ENCODE peak calls at places on chromosomes 13 and 19, in nine cellular contexts. Y is Peyer's patch, Z is uterus, C is suprapubic skin, S is transverse colon, W is testis, N is heart left ventricle, R is HepG2, O is tibial nerve. I is an unnamed sample. For H3K4me1, the result is how much of the 10 kb centered on the place peaks cover.

GRCh38 chr19:22088541-22089144 is 36.4 kb downstream of the ZNF257 start:
- DNase-seq in Y (no peak), Z (no peak), C (no peak), S (no peak), W (no peak), N (no peak), R (no peak), O (no peak), I (no peak)

GRCh38 chr19:19514215-19514633 is 1.1 kb downstream of the TSSK6 start:
- DNase-seq in Y (no peak), Z (no peak), C (no peak), S (peak), W (peak), N (peak), R (no peak), O (no peak), I (peak)

GRCh38 chr13:101763191-101763590 is 310.7 kb downstream of the ITGBL1 start:
- DNase-seq in Y (no peak), Z (no peak), C (no peak), S (no peak), W (no peak), N (no peak), R (no peak), O (no peak), I (no peak)

GRCh38 chr19:54587026-54587425 is 6.4 kb upstream of the LILRA1 start:
- DNase-seq in Y (no peak), Z (no peak), C (no peak), S (no peak), W (no peak), N (no peak), R (no peak), O (no peak), I (no peak)

GRCh38 chr19:53015730-53016129 is 2.0 kb downstream of the ERVV-1 start:
- DNase-seq in Y (no peak), Z (no peak), C (peak), S (no peak), W (no peak), N (no peak), R (no peak), O (no peak), I (no peak)

GRCh38 chr13:48595330-48596127 is 58.2 kb upstream of the CYSLTR2 start:
- DNase-seq in Y (no peak), Z (peak), C (no peak), S (peak), W (peak), N (peak), R (peak), O (no peak), I (peak)

GRCh38 chr19:4567584-4568071 is 8.1 kb upstream of the SEMA6B start:
- DNase-seq in Y (peak), Z (no peak), C (no peak), S (peak), W (peak), N (peak), R (peak), O (peak), I (peak)

GRCh38 chr19:18379803-18380747 is 5.9 kb upstream of the GDF15 start:
- DNase-seq in Y (peak), Z (peak), C (peak), S (peak), W (peak), N (peak), R (peak), O (peak), I (peak)

GRCh38 chr19:49746206-49746958 is 16.7 kb downstream of the TSKS start:
- DNase-seq in Y (no peak), Z (peak), C (peak), S (peak), W (peak), N (peak), R (peak), O (no peak), I (no peak)

GRCh38 chr13:34246511-34246910 is 428.6 kb downstream of the RFC3 start:
- DNase-seq in Y (no peak), Z (no peak), C (no peak), S (no peak), W (no peak), N (no peak), R (no peak), O (no peak), I (no peak)

GRCh38 chr19:11551603-11552235 is 7.3 kb downstream of the ELOF1 start:
- DNase-seq in Y (no peak), Z (peak), C (no peak), S (peak), W (no peak), N (no peak), R (no peak), O (no peak), I (no peak)

GRCh38 chr13:84352946-84353345 is 470.7 kb upstream of the SLITRK1 start:
- DNase-seq in Y (no peak), Z (no peak), C (no peak), S (no peak), W (no peak), N (no peak), R (no peak), O (no peak), I (no peak)

GRCh38 chr19:39557791-39558622 is 18.0 kb upstream of the EID2 start:
- DNase-seq in Y (peak), Z (no peak), C (no peak), S (no peak), W (no peak), N (no peak), R (peak), O (no peak), I (no peak)

GRCh38 chr13:98565726-98566577 is 11.0 kb downstream of the STK24 start:
- DNase-seq in Y (no peak), Z (no peak), C (no peak), S (peak), W (no peak), N (peak), R (no peak), O (no peak), I (peak)

GRCh38 chr19:57870225-57870624 is 18.6 kb downstream of the ZNF814 start:
- DNase-seq in Y (no peak), Z (no peak), C (no peak), S (no peak), W (no peak), N (no peak), R (no peak), O (no peak), I (no peak)

GRCh38 chr19:33125929-33126388 is 6.0 kb upstream of the WDR88 start:
- DNase-seq in Y (peak), Z (peak), C (no peak), S (peak), W (peak), N (peak), R (peak), O (no peak), I (peak)

GRCh38 chr13:63517376-63517775 is 2101.7 kb upstream of the PCDH20 start:
- DNase-seq in Y (no peak), Z (no peak), C (no peak), S (no peak), W (no peak), N (no peak), R (no peak), O (no peak), I (no peak)

GRCh38 chr13:39952244-39953233 is 297.1 kb downstream of the COG6 start:
- DNase-seq in Y (no peak), Z (peak), C (no peak), S (no peak), W (no peak), N (peak), R (no peak), O (no peak), I (no peak)

GRCh38 chr13:106496072-106496997 is 39.1 kb downstream of the EFNB2 start:
- DNase-seq in Y (no peak), Z (peak), C (no peak), S (no peak), W (no peak), N (peak), R (no peak), O (no peak), I (no peak)

DNA sequence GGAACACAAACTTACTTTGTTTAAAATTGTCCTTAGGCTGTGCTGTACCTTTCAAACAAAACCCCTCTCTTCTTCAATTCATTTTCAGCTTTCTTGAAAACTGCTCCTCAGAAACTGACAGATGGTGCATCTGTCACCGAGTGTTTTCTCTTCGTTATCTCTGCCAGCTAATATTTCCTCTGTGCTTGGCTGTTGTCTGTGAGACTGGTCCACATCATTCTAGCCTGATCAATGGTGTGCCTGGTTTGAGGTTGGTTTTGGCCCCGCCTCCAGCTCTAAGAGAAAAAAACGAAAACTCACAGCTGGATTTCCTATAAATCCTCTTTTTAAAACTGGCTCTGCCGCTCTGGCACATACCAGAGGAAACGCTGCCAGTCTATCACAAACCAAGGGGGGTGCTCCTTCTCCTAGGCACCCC is 79.7 kb downstream of the STARD13 start:
- DNase-seq in Y (no peak), Z (no peak), C (no peak), S (no peak), W (no peak), N (peak), R (no peak), O (no peak), I (no peak)
- H3K4me3 ChIP-seq in Y (no peak), Z (peak), C (peak), S (peak), W (no peak), N (no peak), R (no peak), O (no peak), I (no peak)

GRCh38 chr13:114049626-114050101 is 75.8 kb upstream of the C13orf46 start:
- DNase-seq in Y (no peak), Z (no peak), C (no peak), S (no peak), W (no peak), N (no peak), R (no peak), O (no peak), I (no peak)
- H3K4me1 ChIP-seq in Y (under half), Z (under half), C (under half), S (half or more), W (under half), N (under half), R (under half), O (under half), I (under half)

DNA sequence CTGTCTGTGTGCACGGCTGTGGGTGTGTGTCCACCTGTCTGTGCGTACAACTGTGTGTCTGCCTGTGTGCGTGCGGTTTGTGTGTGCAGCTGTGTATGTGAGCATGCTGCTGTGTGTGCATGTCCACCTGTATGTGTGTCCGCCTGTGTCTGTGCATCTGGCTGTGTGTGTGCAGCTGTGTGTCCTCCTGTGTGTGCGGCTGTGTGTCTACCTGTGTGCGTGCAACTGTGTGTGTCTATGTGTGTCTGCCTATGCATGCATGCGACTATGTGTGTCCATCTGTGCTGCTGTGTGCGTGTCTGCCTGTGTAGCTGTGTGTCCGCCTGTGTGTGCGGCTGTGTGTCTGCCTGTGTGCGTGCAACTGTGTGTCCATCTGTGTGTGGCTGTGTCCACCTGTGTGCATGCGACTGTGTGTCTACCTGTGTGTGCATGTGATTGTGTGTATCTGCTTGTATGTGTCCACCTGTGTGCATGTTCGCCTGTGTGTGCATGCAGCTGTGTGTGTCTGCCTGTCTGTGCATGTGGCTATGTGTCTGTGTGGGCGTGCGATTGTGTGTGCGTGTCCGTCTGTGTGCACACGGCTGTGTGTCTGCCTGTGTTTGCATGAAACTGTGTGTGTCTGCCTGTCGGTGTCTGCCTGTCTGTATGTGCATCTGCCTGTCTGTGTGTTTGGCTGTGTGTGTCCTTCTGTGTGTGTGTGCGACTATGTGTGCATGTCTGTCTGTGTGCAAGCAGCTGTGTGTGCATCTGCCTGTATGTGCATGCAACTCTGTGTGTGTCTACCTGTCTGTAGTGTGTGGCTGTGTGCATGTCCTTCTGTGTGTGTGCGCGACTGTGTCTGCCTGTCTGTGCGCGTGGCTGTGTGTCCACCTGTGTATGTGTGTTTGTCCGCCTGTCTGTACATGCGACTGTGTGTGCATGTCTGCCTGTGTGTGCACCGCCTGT is 57.1 kb upstream of the C13orf46 start:
- DNase-seq in Y (no peak), Z (no peak), C (no peak), S (no peak), W (no peak), N (no peak), R (no peak), O (no peak), I (no peak)
- TF ChIP-seq POLR2A in Y (no peak), Z (no peak), C (no peak), S (no peak), W (no peak), N (no peak), R (no peak), O (no peak), I (no peak)

DNA sequence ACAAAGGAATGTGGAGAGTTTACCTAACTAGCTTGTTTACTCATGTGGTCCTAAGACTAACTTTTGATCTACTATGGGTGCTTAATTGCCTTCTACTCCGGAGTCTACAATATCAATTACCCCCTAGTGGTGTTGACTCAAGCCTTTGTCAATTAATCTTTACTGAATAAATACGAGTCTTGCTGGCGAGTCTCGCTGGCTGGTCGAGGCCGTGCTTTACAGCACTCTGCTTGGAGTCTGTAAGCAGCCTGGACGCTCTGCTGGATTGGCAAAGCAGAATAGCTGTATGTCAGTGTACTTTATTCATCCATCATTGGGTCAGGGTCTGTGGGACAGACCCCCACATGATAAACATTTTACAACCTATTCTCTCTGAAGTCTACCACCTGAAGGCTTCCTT is 9.9 kb upstream of the SPART start:
- DNase-seq in Y (no peak), Z (no peak), C (no peak), S (no peak), W (no peak), N (no peak), R (peak), O (no peak), I (no peak)
- H3K4me3 ChIP-seq in Y (no peak), Z (no peak), C (no peak), S (no peak), W (no peak), N (no peak), R (no peak), O (no peak), I (no peak)

GRCh38 chr19:2089001-2089711 is 7.0 kb downstream of the MOB3A start:
- DNase-seq in Y (peak), Z (no peak), C (no peak), S (no peak), W (no peak), N (no peak), R (no peak), O (no peak), I (no peak)
- H3K4me1 ChIP-seq in Y (under half), Z (under half), C (half or more), S (half or more), W (under half), N (under half), R (half or more), O (half or more), I (under half)

I was measured in thyroid gland.